ENCODE peak calls at places on chromosomes 7 and 10, in eight cellular contexts. B is cardiac fibroblast, W is mammary epithelial cell, V is WERI-Rb-1, Y is GM13977, N is adrenal gland, X is neural crest cell, K is A549. A is an unnamed sample.
A peak's percentile ranks its signal among the peaks of the same experiment; 100 is the strongest.

GRCh38 chr10:55441777-55442176 is 640.7 kb upstream of the PCDH15 start:
- DNase-seq in B (no peak), W (no peak), V (no peak), Y (no peak), N (no peak), X (no peak), K (no peak), A (no peak)

GRCh38 chr7:94315011-94315410 is 79.7 kb upstream of the COL1A2 start:
- DNase-seq in B (no peak), W (no peak), V (no peak), Y (no peak), N (no peak), X (no peak), K (no peak), A (no peak)

GRCh38 chr10:60139798-60140566 is 233.6 kb upstream of the CCDC6 start:
- DNase-seq in B (peak; percentile 47), W (peak; percentile 49), V (no peak), Y (no peak), N (no peak), X (no peak), K (no peak), A (no peak)

GRCh38 chr10:22010973-22011408 is 7.5 kb upstream of the DNAJC1 start:
- DNase-seq in B (peak; percentile 58), W (no peak), V (no peak), Y (no peak), N (no peak), X (no peak), K (no peak), A (no peak)

GRCh38 chr10:92419740-92420553 is 129.0 kb downstream of the MARCHF5 start:
- DNase-seq in B (peak; percentile 66), W (no peak), V (no peak), Y (no peak), N (peak; percentile 59), X (no peak), K (no peak), A (no peak)

GRCh38 chr7:92043637-92044036 is 90.6 kb downstream of the CYP51A1 start:
- DNase-seq in B (no peak), W (no peak), V (no peak), Y (no peak), N (no peak), X (no peak), K (no peak), A (no peak)

GRCh38 chr7:140581411-140581810 is 59.2 kb downstream of the DENND2A start:
- DNase-seq in B (no peak), W (no peak), V (no peak), Y (no peak), N (no peak), X (no peak), K (no peak), A (no peak)

GRCh38 chr10:13859979-13860619 is 273.3 kb downstream of the PRPF18 start:
- DNase-seq in B (peak; percentile 50), W (no peak), V (no peak), Y (no peak), N (no peak), X (no peak), K (no peak), A (no peak)

GRCh38 chr7:20539201-20539600 is 76.3 kb upstream of the ABCB5 start:
- DNase-seq in B (no peak), W (no peak), V (no peak), Y (no peak), N (no peak), X (no peak), K (peak; percentile 4), A (no peak)

GRCh38 chr7:107659666-107660065 is 962 bp upstream of the SLC26A4 start:
- DNase-seq in B (peak; percentile 70), W (peak; percentile 67), V (no peak), Y (peak; percentile 30), N (no peak), X (no peak), K (no peak), A (no peak)

GRCh38 chr7:82441916-82442478 is 1.6 kb downstream of the CACNA2D1 start:
- DNase-seq in B (peak; percentile 31), W (peak; percentile 9), V (no peak), Y (no peak), N (no peak), X (no peak), K (no peak), A (no peak)

GRCh38 chr10:23897267-23897666 is 311.7 kb upstream of the KIAA1217 start:
- DNase-seq in B (no peak), W (no peak), V (no peak), Y (no peak), N (no peak), X (no peak), K (no peak), A (no peak)

GRCh38 chr7:50315739-50316671 is 11.5 kb downstream of the IKZF1 start:
- DNase-seq in B (no peak), W (no peak), V (no peak), Y (no peak), N (no peak), X (no peak), K (no peak), A (no peak)

GRCh38 chr10:102420443-102420809 is 210 bp upstream of the FBXL15 start:
- DNase-seq in B (no peak), W (no peak), V (no peak), Y (no peak), N (peak; percentile 95), X (no peak), K (peak; percentile 83), A (no peak)

GRCh38 chr10:117933036-117933435 is 113.7 kb downstream of the RAB11FIP2 start:
- DNase-seq in B (no peak), W (peak; percentile 62), V (no peak), Y (no peak), N (no peak), X (no peak), K (no peak), A (no peak)

GRCh38 chr10:63711866-63712716 is 190.9 kb downstream of the REEP3 start:
- DNase-seq in B (peak; percentile 97), W (peak; percentile 98), V (peak; percentile 48), Y (no peak), N (peak; percentile 99), X (no peak), K (peak; percentile 63), A (peak; percentile 85)

DNA sequence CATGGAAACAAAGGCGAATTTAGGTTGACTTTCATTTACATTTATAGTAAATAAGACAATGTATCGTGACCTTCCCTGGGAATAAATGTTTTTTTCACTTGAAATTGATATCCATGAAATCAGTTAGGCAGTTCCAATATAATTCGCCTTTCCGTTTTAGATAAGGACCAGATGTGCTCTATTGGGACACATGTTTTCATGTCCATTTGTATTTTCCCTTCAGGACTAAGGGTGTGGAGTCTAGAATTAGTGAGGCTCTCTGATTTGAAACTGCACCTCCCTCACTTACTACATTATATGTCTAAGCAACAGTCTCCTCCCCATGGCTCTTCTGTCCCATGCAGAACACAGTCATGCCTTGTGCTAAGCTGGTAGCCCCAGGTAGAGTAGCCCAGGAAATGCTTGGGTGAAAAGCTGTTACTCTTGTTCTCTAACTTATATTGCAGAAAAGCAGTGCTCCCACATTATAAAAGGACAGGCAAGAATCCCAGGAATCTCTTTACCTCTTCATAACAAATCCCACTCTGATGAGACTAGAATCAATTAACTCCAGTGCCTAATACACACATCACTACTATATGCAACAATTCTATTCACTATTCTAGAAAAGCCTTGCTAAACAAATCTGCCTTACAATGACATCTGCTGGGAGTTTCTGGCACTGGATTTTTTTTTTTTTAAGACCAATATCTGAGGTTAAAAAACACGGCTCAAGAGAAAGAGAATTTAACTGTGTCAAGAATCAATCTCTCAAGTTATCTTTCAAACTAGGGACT is 293.9 kb downstream of the SNX13 start:
- DNase-seq in B (peak; percentile 79), W (peak; percentile 57), V (no peak), Y (no peak), N (no peak), X (no peak), K (no peak), A (no peak)
- TF ChIP-seq CTCF in B (peak; percentile 47), W (peak; percentile 40), V (peak; percentile 16), Y (peak; percentile 24), N (no peak), X (no peak), K (peak; percentile 70), A (peak; percentile 38)

GRCh38 chr10:86373828-86374227 is 7.2 kb upstream of the GRID1 start:
- DNase-seq in B (no peak), W (no peak), V (peak; percentile 4), Y (no peak), N (peak; percentile 37), X (no peak), K (no peak), A (peak; percentile 5)
- TF ChIP-seq CTCF in B (no peak), W (no peak), V (no peak), Y (no peak), N (no peak), X (no peak), K (no peak), A (no peak)

GRCh38 chr10:128055061-128055868 is 71.0 kb downstream of the MKI67 start:
- DNase-seq in B (no peak), W (no peak), V (no peak), Y (no peak), N (no peak), X (no peak), K (no peak), A (no peak)
- TF ChIP-seq CTCF in B (no peak), W (no peak), V (no peak), Y (no peak), N (no peak), X (no peak), K (no peak), A (no peak)

DNA sequence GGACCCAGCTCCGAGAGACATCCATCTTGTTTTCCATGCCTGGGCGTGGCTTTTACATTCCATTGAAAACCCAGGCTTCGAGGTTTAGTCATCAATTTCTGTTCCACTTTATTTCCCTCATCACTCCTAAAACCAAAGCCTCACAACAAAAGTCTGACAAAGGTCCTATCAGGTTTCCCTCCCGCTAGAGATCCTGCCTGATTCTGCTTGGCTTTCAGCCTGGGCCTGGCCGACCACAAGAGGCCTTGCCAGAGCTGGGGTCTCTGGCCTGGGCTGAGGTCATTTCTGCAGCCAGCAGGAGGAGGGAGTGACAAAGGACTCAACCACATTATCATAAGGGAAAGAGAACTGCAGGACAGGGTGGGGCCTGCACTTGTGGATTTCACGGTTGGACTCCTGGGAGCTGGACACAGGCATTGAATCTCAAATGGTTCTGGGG is 167.0 kb downstream of the FANK1 start:
- DNase-seq in B (peak; percentile 50), W (peak; percentile 65), V (no peak), Y (no peak), N (no peak), X (no peak), K (no peak), A (no peak)
- TF ChIP-seq CTCF in B (no peak), W (no peak), V (no peak), Y (no peak), N (no peak), X (no peak), K (no peak), A (no peak)

DNA sequence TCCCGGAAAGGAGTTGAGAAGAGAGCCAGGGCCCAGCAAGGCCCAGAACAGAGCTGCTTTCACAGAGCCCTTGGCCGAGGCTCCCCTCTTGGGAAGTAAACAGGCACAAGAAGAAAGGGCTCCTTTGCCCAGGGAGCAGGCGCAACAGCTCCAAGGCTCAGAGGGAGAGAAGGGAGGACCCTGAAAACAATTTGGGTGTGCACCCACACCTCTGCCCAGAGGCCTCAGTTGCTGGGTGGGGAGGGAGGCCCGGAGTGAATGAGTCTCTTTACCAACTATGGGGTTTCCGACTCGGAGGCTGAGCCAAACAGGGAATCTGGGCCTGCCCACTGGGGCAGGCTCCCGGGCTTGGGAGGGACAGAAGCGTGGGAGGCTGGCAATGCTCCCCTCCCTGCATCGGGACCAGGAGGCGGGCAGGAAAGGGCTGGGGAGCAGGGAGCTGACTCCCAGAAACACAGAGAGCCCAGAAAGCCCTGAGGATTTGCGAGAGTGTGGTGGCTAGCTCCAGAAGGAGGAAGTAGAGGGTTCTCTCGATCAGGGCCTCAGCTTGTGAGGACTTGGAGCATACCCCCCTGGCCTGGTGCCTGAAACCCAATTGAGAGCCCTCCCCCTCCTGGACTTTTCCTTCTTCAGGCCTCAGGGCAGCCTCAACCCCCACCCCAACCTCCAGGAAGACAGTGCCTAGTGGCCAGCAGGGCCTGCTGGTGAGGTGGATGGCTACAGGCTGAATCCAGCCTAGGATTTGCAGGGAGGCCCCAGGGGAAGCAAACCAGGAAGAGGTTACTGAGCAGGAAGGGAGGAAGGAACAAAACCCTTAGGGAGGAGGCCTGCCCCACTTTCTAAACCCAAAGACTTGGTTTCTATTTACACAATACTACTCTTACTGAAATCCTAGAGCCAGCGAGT is 6.2 kb downstream of the C10orf105 start:
- DNase-seq in B (peak; percentile 97), W (peak; percentile 95), V (peak; percentile 43), Y (no peak), N (peak; percentile 67), X (no peak), K (no peak), A (peak; percentile 96)
- TF ChIP-seq CTCF in B (peak; percentile 31), W (peak; percentile 10), V (no peak), Y (no peak), N (no peak), X (no peak), K (no peak), A (no peak)

A was measured in uterus.